ENCODE peak calls at places on chromosomes 12 and 14, in six cellular contexts. D is CD4-positive, alpha-beta memory T cell; F is HFFc6; Y is stimulated activated CD4-positive, alpha-beta T cell treated with anti-CD3 and anti-CD28 coated beads, TNF-alpha, amount 100 ng/mL, for 4 hours; I is A549; Q is mesenteric fat pad. W is an unnamed sample.

GRCh38 chr14:32343926-32344430 is 14.9 kb downstream of the AKAP6 start:
- DNase-seq in D (no peak), F (no peak), Y (no peak), I (no peak), Q (no peak), W (no peak)

GRCh38 chr14:71416392-71416791 is 509.1 kb downstream of the PCNX1 start:
- DNase-seq in D (no peak), F (no peak), Y (no peak), I (no peak), Q (no peak), W (no peak)

GRCh38 chr12:2876431-2877046 is 435 bp downstream of the FOXM1 start:
- DNase-seq in D (peak), F (peak), Y (no peak), I (peak), Q (no peak), W (peak)

GRCh38 chr12:124744659-124745467 is 118.8 kb downstream of the SCARB1 start:
- DNase-seq in D (no peak), F (no peak), Y (no peak), I (peak), Q (no peak), W (peak)

GRCh38 chr12:8819676-8819980 is 2.8 kb upstream of the A2ML1 start:
- DNase-seq in D (no peak), F (no peak), Y (no peak), I (peak), Q (no peak), W (no peak)

GRCh38 chr12:49777800-49778748 is 36.7 kb downstream of the TMBIM6 start:
- DNase-seq in D (peak), F (no peak), Y (peak), I (peak), Q (no peak), W (peak)

GRCh38 chr14:23805761-23806160 is 147.8 kb upstream of the DHRS4 start:
- DNase-seq in D (no peak), F (no peak), Y (no peak), I (no peak), Q (no peak), W (no peak)

GRCh38 chr12:117507547-117507946 is 146.1 kb upstream of the NOS1 start:
- DNase-seq in D (no peak), F (no peak), Y (no peak), I (no peak), Q (no peak), W (no peak)

GRCh38 chr12:63989301-63989845 is 144.9 kb downstream of the SRGAP1 start:
- DNase-seq in D (no peak), F (no peak), Y (no peak), I (no peak), Q (no peak), W (no peak)

GRCh38 chr12:3152013-3152412 is 74.8 kb downstream of the TSPAN9 start:
- DNase-seq in D (no peak), F (no peak), Y (no peak), I (no peak), Q (no peak), W (no peak)

GRCh38 chr12:55742719-55743130 is at the start of gene GDF11:
- DNase-seq in D (peak), F (peak), Y (peak), I (peak), Q (peak), W (peak)

GRCh38 chr12:117100251-117100650 is 1.0 kb upstream of the TESC start:
- DNase-seq in D (no peak), F (no peak), Y (no peak), I (peak), Q (no peak), W (no peak)

GRCh38 chr12:34303091-34303870 is 281.0 kb downstream of the ALG10 start:
- DNase-seq in D (no peak), F (no peak), Y (no peak), I (no peak), Q (no peak), W (no peak)

GRCh38 chr14:69715725-69716482 is 51.0 kb upstream of the SRSF5 start:
- DNase-seq in D (no peak), F (peak), Y (no peak), I (no peak), Q (no peak), W (peak)

GRCh38 chr14:63046339-63047268 is 1.3 kb upstream of the KCNH5 start:
- DNase-seq in D (no peak), F (no peak), Y (no peak), I (no peak), Q (no peak), W (no peak)

GRCh38 chr14:65336191-65336591 is 76.3 kb upstream of the FUT8 start:
- DNase-seq in D (no peak), F (peak), Y (no peak), I (no peak), Q (no peak), W (peak)

GRCh38 chr14:20782280-20782890 is 1.3 kb downstream of the RNASE6 start:
- DNase-seq in D (peak), F (no peak), Y (no peak), I (no peak), Q (no peak), W (peak)

GRCh38 chr14:34449819-34450541 is 12.1 kb downstream of the SPTSSA start:
- DNase-seq in D (no peak), F (no peak), Y (no peak), I (no peak), Q (no peak), W (no peak)

GRCh38 chr12:47899466-47899865 is 5.3 kb downstream of the VDR start:
- DNase-seq in D (no peak), F (no peak), Y (no peak), I (no peak), Q (no peak), W (no peak)

GRCh38 chr12:52531563-52532300 is 11.5 kb upstream of the KRT5 start:
- DNase-seq in D (no peak), F (no peak), Y (no peak), I (no peak), Q (no peak), W (no peak)

W was measured in DND-41.